ENCODE peak calls at places on chromosomes 3 and 15, in six cellular contexts. G is cerebellum; Z is renal cortical epithelial cell; Q is endothelial cell; H is effector CD4-positive, alpha-beta T cell; X is activated CD8-positive, alpha-beta memory T cell treated with anti-CD3 and anti-CD28 coated beads, Interleukin-2, amount 50 U/mL, for 48 hours. T is an unnamed sample.

GRCh38 chr3:69442771-69443197 is 56.9 kb upstream of the FRMD4B start:
- DNase-seq in G (no peak), Z (peak; percentile 84), Q (no peak), H (no peak), X (no peak), T (no peak)

GRCh38 chr3:136671921-136672320 is 80.3 kb downstream of the STAG1 start:
- DNase-seq in G (no peak), Z (peak; percentile 73), Q (no peak), H (no peak), X (no peak), T (no peak)

GRCh38 chr15:92714457-92715401 is 59.2 kb upstream of the FAM174B start:
- DNase-seq in G (peak; percentile 72), Z (peak; percentile 36), Q (peak; percentile 84), H (peak; percentile 61), X (peak; percentile 89), T (peak; percentile 60)

GRCh38 chr3:194320100-194320499 is 31.0 kb downstream of the CPN2 start:
- DNase-seq in G (no peak), Z (no peak), Q (no peak), H (no peak), X (no peak), T (no peak)

GRCh38 chr3:46708401-46709146 is 7.4 kb downstream of the TMIE start:
- DNase-seq in G (no peak), Z (no peak), Q (no peak), H (no peak), X (no peak), T (no peak)

GRCh38 chr3:183579967-183580720 is 24.6 kb upstream of the KLHL6 start:
- DNase-seq in G (no peak), Z (peak; percentile 35), Q (no peak), H (no peak), X (no peak), T (no peak)

GRCh38 chr15:29859981-29860745 is 37.9 kb upstream of the TJP1 start:
- DNase-seq in G (no peak), Z (peak; percentile 77), Q (no peak), H (no peak), X (no peak), T (no peak)

GRCh38 chr3:169618894-169619792 is 44.4 kb downstream of the MECOM start:
- DNase-seq in G (no peak), Z (peak; percentile 40), Q (no peak), H (no peak), X (no peak), T (no peak)

GRCh38 chr3:30538787-30539186 is 67.6 kb upstream of the TGFBR2 start:
- DNase-seq in G (no peak), Z (peak; percentile 88), Q (no peak), H (no peak), X (no peak), T (no peak)

GRCh38 chr3:167691366-167691765 is 37.6 kb upstream of the WDR49 start:
- DNase-seq in G (no peak), Z (no peak), Q (no peak), H (no peak), X (no peak), T (no peak)

GRCh38 chr15:58292761-58293175 is 139.0 kb upstream of the LIPC start:
- DNase-seq in G (no peak), Z (no peak), Q (no peak), H (no peak), X (no peak), T (no peak)

GRCh38 chr3:193114431-193115340 is 126.3 kb upstream of the PLAAT1 start:
- DNase-seq in G (no peak), Z (peak; percentile 2), Q (no peak), H (no peak), X (no peak), T (no peak)

GRCh38 chr15:83571820-83572707 is 81.9 kb upstream of the ADAMTSL3 start:
- DNase-seq in G (peak; percentile 64), Z (peak; percentile 19), Q (no peak), H (no peak), X (no peak), T (no peak)

GRCh38 chr15:100438570-100438969 is 90.2 kb downstream of the CERS3 start:
- DNase-seq in G (peak; percentile 38), Z (peak; percentile 7), Q (no peak), H (no peak), X (no peak), T (no peak)

GRCh38 chr15:57272770-57273357 is 103.4 kb upstream of the CGNL1 start:
- DNase-seq in G (no peak), Z (no peak), Q (no peak), H (no peak), X (no peak), T (no peak)

GRCh38 chr3:193240850-193241706 is at the start of gene PLAAT1:
- DNase-seq in G (peak; percentile 76), Z (peak; percentile 8), Q (peak; percentile 72), H (no peak), X (peak; percentile 58), T (no peak)

GRCh38 chr3:128794788-128795649 is 69.0 kb downstream of the RAB7A start:
- DNase-seq in G (peak; percentile 53), Z (peak; percentile 44), Q (peak; percentile 66), H (peak; percentile 54), X (peak; percentile 67), T (peak; percentile 49)

T was measured in T follicular helper cell.